ENCODE peak calls at places on chromosomes 5 and 9, in five cellular contexts. One of them, this sample, is unnamed.

GRCh38 chr5:123700624-123701023 is 188.6 kb downstream of the CSNK1G3 start:
- DNase-seq in AG09309: peak
- DNase-seq in cardiac muscle cell: peak
- DNase-seq in WTC11: no peak
- DNase-seq in NB4: no peak
- DNase-seq in this sample: peak

GRCh38 chr5:14225173-14225834 is 82.2 kb downstream of the TRIO start:
- DNase-seq in AG09309: no peak
- DNase-seq in NB4: no peak
- DNase-seq in WTC11: no peak
- DNase-seq in cardiac muscle cell: no peak
- DNase-seq in this sample: no peak

GRCh38 chr9:88202321-88202720 is 64.0 kb upstream of the SPATA31C2 start:
- DNase-seq in NB4: no peak
- DNase-seq in WTC11: no peak
- DNase-seq in AG09309: no peak
- DNase-seq in cardiac muscle cell: no peak
- DNase-seq in this sample: no peak

GRCh38 chr5:20556364-20556763 is 568.4 kb upstream of the CDH18 start:
- DNase-seq in WTC11: no peak
- DNase-seq in NB4: no peak
- DNase-seq in AG09309: no peak
- DNase-seq in cardiac muscle cell: peak
- DNase-seq in this sample: no peak

GRCh38 chr5:65184780-65185179 is 296.9 kb downstream of the ADAMTS6 start:
- DNase-seq in NB4: no peak
- DNase-seq in WTC11: no peak
- DNase-seq in AG09309: no peak
- DNase-seq in cardiac muscle cell: no peak
- DNase-seq in this sample: no peak

GRCh38 chr9:134811673-134812668 is 68.6 kb upstream of the FCN2 start:
- DNase-seq in NB4: no peak
- DNase-seq in AG09309: peak
- DNase-seq in cardiac muscle cell: peak
- DNase-seq in WTC11: peak
- DNase-seq in this sample: peak

GRCh38 chr5:153516503-153516902 is 26.0 kb downstream of the GRIA1 start:
- DNase-seq in WTC11: peak
- DNase-seq in cardiac muscle cell: no peak
- DNase-seq in NB4: no peak
- DNase-seq in AG09309: no peak
- DNase-seq in this sample: no peak

GRCh38 chr5:127572930-127573329 is 55.5 kb downstream of the PRRC1 start:
- DNase-seq in cardiac muscle cell: peak
- DNase-seq in AG09309: no peak
- DNase-seq in NB4: peak
- DNase-seq in WTC11: no peak
- DNase-seq in this sample: no peak

GRCh38 chr5:157821822-157822622 is 36.9 kb downstream of the CLINT1 start:
- DNase-seq in WTC11: no peak
- DNase-seq in AG09309: no peak
- DNase-seq in NB4: no peak
- DNase-seq in cardiac muscle cell: no peak
- DNase-seq in this sample: no peak

GRCh38 chr9:99120256-99120655 is 15.3 kb downstream of the TGFBR1 start:
- DNase-seq in WTC11: no peak
- DNase-seq in NB4: no peak
- DNase-seq in cardiac muscle cell: no peak
- DNase-seq in AG09309: no peak
- DNase-seq in this sample: no peak

GRCh38 chr9:87708989-87709706 is 16.8 kb upstream of the CTSL start:
- DNase-seq in cardiac muscle cell: no peak
- DNase-seq in NB4: no peak
- DNase-seq in AG09309: no peak
- DNase-seq in WTC11: no peak
- DNase-seq in this sample: no peak

GRCh38 chr9:127809562-127810377 is 7.1 kb downstream of the FPGS start:
- DNase-seq in NB4: no peak
- DNase-seq in WTC11: peak
- DNase-seq in AG09309: no peak
- DNase-seq in cardiac muscle cell: peak
- DNase-seq in this sample: no peak

GRCh38 chr5:174371600-174372094 is 326.1 kb downstream of the NSG2 start:
- DNase-seq in NB4: peak
- DNase-seq in AG09309: no peak
- DNase-seq in WTC11: no peak
- DNase-seq in cardiac muscle cell: no peak
- DNase-seq in this sample: no peak

GRCh38 chr9:15531380-15531779 is 20.6 kb upstream of the PSIP1 start:
- DNase-seq in WTC11: no peak
- DNase-seq in NB4: no peak
- DNase-seq in cardiac muscle cell: no peak
- DNase-seq in AG09309: no peak
- DNase-seq in this sample: no peak

GRCh38 chr5:63125862-63126261 is 547.2 kb downstream of the LRRC70 start:
- DNase-seq in cardiac muscle cell: peak
- DNase-seq in NB4: peak
- DNase-seq in WTC11: no peak
- DNase-seq in AG09309: no peak
- DNase-seq in this sample: no peak

GRCh38 chr9:34047864-34048729 is 590 bp downstream of the UBAP2 start:
- DNase-seq in WTC11: peak
- DNase-seq in cardiac muscle cell: no peak
- DNase-seq in NB4: peak
- DNase-seq in AG09309: no peak
- DNase-seq in this sample: no peak

GRCh38 chr5:157306690-157307089 is 40.8 kb downstream of the CYFIP2 start:
- DNase-seq in WTC11: no peak
- DNase-seq in AG09309: no peak
- DNase-seq in NB4: no peak
- DNase-seq in cardiac muscle cell: no peak
- DNase-seq in this sample: no peak

GRCh38 chr5:157351386-157352089 is 85.6 kb downstream of the CYFIP2 start:
- DNase-seq in AG09309: no peak
- DNase-seq in NB4: no peak
- DNase-seq in WTC11: no peak
- DNase-seq in cardiac muscle cell: peak
- DNase-seq in this sample: no peak

GRCh38 chr5:75862872-75863271 is 145.6 kb upstream of the POC5 start:
- DNase-seq in NB4: no peak
- DNase-seq in cardiac muscle cell: no peak
- DNase-seq in WTC11: no peak
- DNase-seq in AG09309: no peak
- DNase-seq in this sample: no peak

GRCh38 chr5:120848883-120849282 is 384.8 kb downstream of the PRR16 start:
- DNase-seq in WTC11: peak
- DNase-seq in cardiac muscle cell: no peak
- DNase-seq in AG09309: no peak
- DNase-seq in NB4: no peak
- DNase-seq in this sample: no peak

DNA sequence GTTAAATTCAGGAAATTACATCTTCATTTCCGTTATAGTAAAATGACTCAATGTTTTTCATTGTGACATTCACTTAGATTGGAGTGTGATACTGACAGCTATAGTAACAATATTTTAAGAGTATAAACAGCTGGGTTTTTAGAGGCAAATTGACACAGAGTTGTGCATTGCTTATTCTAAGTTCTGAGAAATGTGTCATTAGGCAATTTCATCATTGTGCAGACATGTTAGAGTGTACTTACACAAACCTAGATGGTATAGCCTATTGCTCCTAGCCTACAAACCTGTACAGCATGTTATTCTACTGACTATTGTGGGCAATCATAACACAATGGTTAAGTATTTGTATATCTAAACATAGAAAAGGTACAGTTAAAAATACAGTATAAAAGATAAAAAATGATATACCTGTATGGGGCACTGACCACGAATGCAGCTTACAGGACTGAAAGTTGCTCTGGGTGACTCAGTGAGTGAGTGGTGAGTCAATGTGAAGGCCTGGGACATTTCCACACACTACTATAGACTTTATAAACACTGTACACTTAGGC is 132.7 kb downstream of the PDE4D start:
- DNase-seq in cardiac muscle cell: peak
- DNase-seq in AG09309: no peak
- DNase-seq in WTC11: no peak
- DNase-seq in NB4: peak
- DNase-seq in this sample: no peak
- TF ChIP-seq CTCF in cardiac muscle cell: no peak
- TF ChIP-seq CTCF in AG09309: no peak
- TF ChIP-seq CTCF in WTC11: no peak
- TF ChIP-seq CTCF in NB4: no peak
- TF ChIP-seq CTCF in this sample: no peak

GRCh38 chr5:142167458-142167857 is 58.9 kb downstream of the NDFIP1 start:
- DNase-seq in NB4: no peak
- DNase-seq in WTC11: no peak
- DNase-seq in cardiac muscle cell: no peak
- DNase-seq in AG09309: no peak
- DNase-seq in this sample: no peak
- TF ChIP-seq CTCF in NB4: no peak
- TF ChIP-seq CTCF in WTC11: no peak
- TF ChIP-seq CTCF in cardiac muscle cell: no peak
- TF ChIP-seq CTCF in AG09309: no peak
- TF ChIP-seq CTCF in this sample: no peak

GRCh38 chr5:10220253-10220652 is 29.4 kb downstream of the ATPSCKMT start:
- DNase-seq in cardiac muscle cell: no peak
- DNase-seq in WTC11: peak
- DNase-seq in AG09309: no peak
- DNase-seq in NB4: no peak
- DNase-seq in this sample: no peak
- TF ChIP-seq CTCF in cardiac muscle cell: no peak
- TF ChIP-seq CTCF in WTC11: no peak
- TF ChIP-seq CTCF in AG09309: peak
- TF ChIP-seq CTCF in NB4: no peak
- TF ChIP-seq CTCF in this sample: no peak

GRCh38 chr9:4152201-4152600 is 147.7 kb downstream of the GLIS3 start:
- DNase-seq in cardiac muscle cell: peak
- DNase-seq in WTC11: no peak
- DNase-seq in AG09309: no peak
- DNase-seq in NB4: no peak
- DNase-seq in this sample: no peak

GRCh38 chr9:4148215-4148561 is 151.7 kb downstream of the GLIS3 start:
- DNase-seq in NB4: no peak
- DNase-seq in WTC11: no peak
- DNase-seq in AG09309: no peak
- DNase-seq in cardiac muscle cell: no peak
- DNase-seq in this sample: no peak

GRCh38 chr9:4147476-4148214 is 152.2 kb downstream of the GLIS3 start:
- DNase-seq in NB4: no peak
- DNase-seq in WTC11: no peak
- DNase-seq in cardiac muscle cell: peak
- DNase-seq in AG09309: no peak
- DNase-seq in this sample: no peak

GRCh38 chr9:4155224-4156026 is 144.4 kb downstream of the GLIS3 start:
- DNase-seq in WTC11: no peak
- DNase-seq in cardiac muscle cell: no peak
- DNase-seq in NB4: no peak
- DNase-seq in AG09309: no peak
- DNase-seq in this sample: no peak

GRCh38 chr9:4152876-4153275 is 147.0 kb downstream of the GLIS3 start:
- DNase-seq in NB4: peak
- DNase-seq in cardiac muscle cell: no peak
- DNase-seq in WTC11: no peak
- DNase-seq in AG09309: no peak
- DNase-seq in this sample: no peak
- TF ChIP-seq CTCF in NB4: peak
- TF ChIP-seq CTCF in cardiac muscle cell: no peak
- TF ChIP-seq CTCF in WTC11: no peak
- TF ChIP-seq CTCF in AG09309: no peak
- TF ChIP-seq CTCF in this sample: no peak

DNA sequence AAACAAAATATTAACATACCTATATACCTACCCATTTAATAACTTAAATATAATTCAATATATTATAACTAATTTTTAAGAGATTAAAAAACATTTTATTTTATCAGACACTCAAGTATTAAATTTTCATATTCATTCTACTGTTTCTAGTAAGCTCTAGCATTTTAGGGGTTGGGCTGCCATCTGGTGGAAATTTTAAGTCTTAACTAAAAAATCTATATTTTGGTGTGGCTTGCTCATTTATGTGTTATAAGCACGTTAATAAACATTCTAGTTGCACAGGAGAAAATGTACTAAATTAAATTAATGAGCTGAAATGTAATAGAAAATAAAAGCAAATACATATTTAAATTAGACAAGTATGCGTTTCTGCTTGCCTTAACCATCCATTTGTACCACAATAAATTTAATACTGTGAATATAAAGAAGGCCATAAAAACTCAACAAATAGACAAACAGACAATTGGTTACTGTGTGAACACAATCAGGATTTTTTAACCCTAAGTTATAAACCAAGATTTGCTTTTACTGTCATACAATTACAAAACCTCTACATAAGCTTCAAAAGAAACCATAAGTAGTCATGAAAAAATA is 1728.3 kb upstream of the CDH9 start:
- DNase-seq in cardiac muscle cell: peak
- DNase-seq in WTC11: no peak
- DNase-seq in NB4: peak
- DNase-seq in AG09309: peak
- DNase-seq in this sample: no peak
- TF ChIP-seq CTCF in cardiac muscle cell: peak
- TF ChIP-seq CTCF in WTC11: peak
- TF ChIP-seq CTCF in NB4: no peak
- TF ChIP-seq CTCF in AG09309: no peak
- TF ChIP-seq CTCF in this sample: no peak

DNA sequence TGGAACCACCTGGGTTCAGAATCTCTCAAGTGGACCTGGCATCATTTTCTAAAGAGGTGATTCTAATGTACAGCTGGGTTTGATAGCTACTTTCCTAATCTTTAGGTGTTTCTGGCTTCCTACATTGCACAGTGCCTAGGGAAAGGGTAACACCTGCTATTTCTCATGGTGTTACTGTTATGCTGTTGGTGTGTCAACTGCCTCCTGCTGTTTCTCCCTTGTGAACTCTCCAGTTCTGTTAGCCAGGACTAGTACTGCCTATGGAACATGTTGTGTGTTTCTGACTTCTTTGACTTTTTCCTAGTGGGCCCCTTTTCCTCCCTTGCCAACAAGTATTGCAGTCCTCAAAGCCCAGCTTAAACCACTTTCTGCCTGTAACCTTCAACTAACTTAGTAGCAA is 5.5 kb downstream of the ARHGEF28 start:
- DNase-seq in WTC11: no peak
- DNase-seq in cardiac muscle cell: no peak
- DNase-seq in NB4: no peak
- DNase-seq in AG09309: no peak
- DNase-seq in this sample: no peak
- TF ChIP-seq CTCF in WTC11: no peak
- TF ChIP-seq CTCF in cardiac muscle cell: no peak
- TF ChIP-seq CTCF in NB4: no peak
- TF ChIP-seq CTCF in AG09309: no peak
- TF ChIP-seq CTCF in this sample: no peak

GRCh38 chr5:151565971-151566370 is 25.2 kb downstream of the FAT2 start:
- DNase-seq in NB4: no peak
- DNase-seq in AG09309: no peak
- DNase-seq in WTC11: no peak
- DNase-seq in cardiac muscle cell: no peak
- DNase-seq in this sample: no peak
- TF ChIP-seq CTCF in NB4: no peak
- TF ChIP-seq CTCF in AG09309: no peak
- TF ChIP-seq CTCF in WTC11: no peak
- TF ChIP-seq CTCF in cardiac muscle cell: no peak
- TF ChIP-seq CTCF in this sample: no peak